ENCODE peak calls at places on chromosomes 2 and 18, in six cellular contexts. One of them, this sample, is unnamed.

GRCh38 chr2:26148501-26148900 is 24.4 kb upstream of the GAREM2 start:
- DNase-seq in RPMI8226: no peak
- DNase-seq in neural crest cell: no peak
- DNase-seq in breast epithelium: no peak
- DNase-seq in AG09309: no peak
- DNase-seq in LHCN-M2: peak
- DNase-seq in this sample: no peak

GRCh38 chr18:60411715-60412114 is 39.1 kb upstream of the MC4R start:
- DNase-seq in RPMI8226: peak
- DNase-seq in neural crest cell: no peak
- DNase-seq in breast epithelium: no peak
- DNase-seq in AG09309: no peak
- DNase-seq in LHCN-M2: peak
- DNase-seq in this sample: peak

GRCh38 chr2:26590960-26591618 is 50.1 kb downstream of the CIB4 start:
- DNase-seq in RPMI8226: no peak
- DNase-seq in neural crest cell: no peak
- DNase-seq in breast epithelium: no peak
- DNase-seq in AG09309: no peak
- DNase-seq in LHCN-M2: no peak
- DNase-seq in this sample: no peak

GRCh38 chr18:8081872-8082553 is 514.9 kb downstream of the PTPRM start:
- DNase-seq in RPMI8226: no peak
- DNase-seq in neural crest cell: no peak
- DNase-seq in breast epithelium: no peak
- DNase-seq in AG09309: no peak
- DNase-seq in LHCN-M2: no peak
- DNase-seq in this sample: no peak

GRCh38 chr2:11896386-11896785 is 150.0 kb downstream of the LPIN1 start:
- DNase-seq in RPMI8226: no peak
- DNase-seq in neural crest cell: no peak
- DNase-seq in breast epithelium: no peak
- DNase-seq in AG09309: no peak
- DNase-seq in LHCN-M2: no peak
- DNase-seq in this sample: no peak

GRCh38 chr2:138373993-138374408 is 127.6 kb upstream of the SPOPL start:
- DNase-seq in RPMI8226: peak
- DNase-seq in neural crest cell: no peak
- DNase-seq in breast epithelium: no peak
- DNase-seq in AG09309: peak
- DNase-seq in LHCN-M2: peak
- DNase-seq in this sample: peak

GRCh38 chr18:23151414-23152099 is 16.3 kb downstream of the CABLES1 start:
- DNase-seq in RPMI8226: no peak
- DNase-seq in neural crest cell: no peak
- DNase-seq in breast epithelium: no peak
- DNase-seq in AG09309: no peak
- DNase-seq in LHCN-M2: peak
- DNase-seq in this sample: no peak

GRCh38 chr2:224722777-224723176 is 6.6 kb upstream of the CCDC195 start:
- DNase-seq in RPMI8226: no peak
- DNase-seq in neural crest cell: no peak
- DNase-seq in breast epithelium: no peak
- DNase-seq in AG09309: no peak
- DNase-seq in LHCN-M2: no peak
- DNase-seq in this sample: no peak

GRCh38 chr18:41814651-41815050 is 140.4 kb upstream of the PIK3C3 start:
- DNase-seq in RPMI8226: no peak
- DNase-seq in neural crest cell: no peak
- DNase-seq in breast epithelium: no peak
- DNase-seq in AG09309: no peak
- DNase-seq in LHCN-M2: no peak
- DNase-seq in this sample: no peak

GRCh38 chr2:86352137-86352931 is 14.9 kb upstream of the REEP1 start:
- DNase-seq in RPMI8226: no peak
- DNase-seq in neural crest cell: no peak
- DNase-seq in breast epithelium: no peak
- DNase-seq in AG09309: no peak
- DNase-seq in LHCN-M2: peak
- DNase-seq in this sample: no peak

GRCh38 chr2:77105008-77105407 is 417.2 kb downstream of the LRRTM4 start:
- DNase-seq in RPMI8226: no peak
- DNase-seq in neural crest cell: no peak
- DNase-seq in breast epithelium: no peak
- DNase-seq in AG09309: no peak
- DNase-seq in LHCN-M2: no peak
- DNase-seq in this sample: no peak

GRCh38 chr2:193518061-193518817 is 1323.5 kb upstream of the TMEFF2 start:
- DNase-seq in RPMI8226: no peak
- DNase-seq in neural crest cell: no peak
- DNase-seq in breast epithelium: no peak
- DNase-seq in AG09309: peak
- DNase-seq in LHCN-M2: peak
- DNase-seq in this sample: no peak

GRCh38 chr18:67665266-67665665 is 148.7 kb upstream of the DSEL start:
- DNase-seq in RPMI8226: no peak
- DNase-seq in neural crest cell: no peak
- DNase-seq in breast epithelium: no peak
- DNase-seq in AG09309: no peak
- DNase-seq in LHCN-M2: peak
- DNase-seq in this sample: no peak

GRCh38 chr2:178199334-178199733 is 5.0 kb downstream of the OSBPL6 start:
- DNase-seq in RPMI8226: no peak
- DNase-seq in neural crest cell: no peak
- DNase-seq in breast epithelium: no peak
- DNase-seq in AG09309: no peak
- DNase-seq in LHCN-M2: no peak
- DNase-seq in this sample: no peak

GRCh38 chr18:67862069-67862468 is 345.5 kb upstream of the DSEL start:
- DNase-seq in RPMI8226: no peak
- DNase-seq in neural crest cell: no peak
- DNase-seq in breast epithelium: no peak
- DNase-seq in AG09309: peak
- DNase-seq in LHCN-M2: peak
- DNase-seq in this sample: no peak

GRCh38 chr18:53496028-53496427 is 728.4 kb downstream of the MBD2 start:
- DNase-seq in RPMI8226: no peak
- DNase-seq in neural crest cell: no peak
- DNase-seq in breast epithelium: no peak
- DNase-seq in AG09309: no peak
- DNase-seq in LHCN-M2: no peak
- DNase-seq in this sample: no peak

GRCh38 chr2:237294509-237294908 is 119.5 kb downstream of the COL6A3 start:
- DNase-seq in RPMI8226: no peak
- DNase-seq in neural crest cell: no peak
- DNase-seq in breast epithelium: no peak
- DNase-seq in AG09309: no peak
- DNase-seq in LHCN-M2: no peak
- DNase-seq in this sample: no peak

GRCh38 chr18:79608069-79608468 is 71.5 kb upstream of the CTDP1 start:
- DNase-seq in RPMI8226: no peak
- DNase-seq in neural crest cell: no peak
- DNase-seq in breast epithelium: no peak
- DNase-seq in AG09309: no peak
- DNase-seq in LHCN-M2: no peak
- DNase-seq in this sample: no peak

This sample was measured in HEK293T.